ENCODE peak calls at places on chromosomes 16 and 17, in five cellular contexts. A is dorsolateral prefrontal cortex, Q is colonic mucosa, O is heart right ventricle, T is ascending aorta. Y is an unnamed sample.

GRCh38 chr17:65292430-65292829 is 155.3 kb downstream of the RGS9 start:
- DNase-seq in T (no peak), O (no peak), A (no peak), Q (no peak), Y (no peak)

GRCh38 chr17:42456223-42457106 is 2.2 kb upstream of the ATP6V0A1 start:
- DNase-seq in O (no peak), Q (no peak), T (no peak), A (no peak), Y (no peak)

GRCh38 chr17:82805823-82806222 is 34.0 kb downstream of the ZNF750 start:
- DNase-seq in Q (no peak), O (no peak), A (no peak), T (no peak), Y (no peak)

GRCh38 chr17:8056232-8056975 is 17.5 kb downstream of the ALOX15B start:
- DNase-seq in A (peak; percentile 54), T (peak; percentile 48), Q (peak; percentile 36), O (peak; percentile 23), Y (peak; percentile 81)

GRCh38 chr17:80227666-80228065 is 7.4 kb downstream of the SLC26A11 start:
- DNase-seq in A (no peak), T (no peak), Q (no peak), O (no peak), Y (no peak)

GRCh38 chr17:50063516-50064252 is 7.8 kb downstream of the ITGA3 start:
- DNase-seq in A (no peak), O (no peak), Q (no peak), T (no peak), Y (no peak)

GRCh38 chr17:49022391-49022941 is 25.3 kb downstream of the IGF2BP1 start:
- DNase-seq in A (no peak), O (no peak), T (no peak), Q (no peak), Y (no peak)

GRCh38 chr16:25257956-25258855 is 561 bp upstream of the ZKSCAN2 start:
- DNase-seq in Q (peak; percentile 80), T (peak; percentile 10), A (peak; percentile 67), O (peak; percentile 79), Y (peak; percentile 88)

GRCh38 chr16:48367443-48368049 is 17.7 kb downstream of the SIAH1 start:
- DNase-seq in Q (no peak), A (no peak), T (no peak), O (no peak), Y (no peak)
- H3K27ac ChIP-seq in Q (no peak overlapping the region), A (no peak overlapping the region), T (no peak overlapping the region), O (no peak overlapping the region), Y (no peak overlapping the region)

DNA sequence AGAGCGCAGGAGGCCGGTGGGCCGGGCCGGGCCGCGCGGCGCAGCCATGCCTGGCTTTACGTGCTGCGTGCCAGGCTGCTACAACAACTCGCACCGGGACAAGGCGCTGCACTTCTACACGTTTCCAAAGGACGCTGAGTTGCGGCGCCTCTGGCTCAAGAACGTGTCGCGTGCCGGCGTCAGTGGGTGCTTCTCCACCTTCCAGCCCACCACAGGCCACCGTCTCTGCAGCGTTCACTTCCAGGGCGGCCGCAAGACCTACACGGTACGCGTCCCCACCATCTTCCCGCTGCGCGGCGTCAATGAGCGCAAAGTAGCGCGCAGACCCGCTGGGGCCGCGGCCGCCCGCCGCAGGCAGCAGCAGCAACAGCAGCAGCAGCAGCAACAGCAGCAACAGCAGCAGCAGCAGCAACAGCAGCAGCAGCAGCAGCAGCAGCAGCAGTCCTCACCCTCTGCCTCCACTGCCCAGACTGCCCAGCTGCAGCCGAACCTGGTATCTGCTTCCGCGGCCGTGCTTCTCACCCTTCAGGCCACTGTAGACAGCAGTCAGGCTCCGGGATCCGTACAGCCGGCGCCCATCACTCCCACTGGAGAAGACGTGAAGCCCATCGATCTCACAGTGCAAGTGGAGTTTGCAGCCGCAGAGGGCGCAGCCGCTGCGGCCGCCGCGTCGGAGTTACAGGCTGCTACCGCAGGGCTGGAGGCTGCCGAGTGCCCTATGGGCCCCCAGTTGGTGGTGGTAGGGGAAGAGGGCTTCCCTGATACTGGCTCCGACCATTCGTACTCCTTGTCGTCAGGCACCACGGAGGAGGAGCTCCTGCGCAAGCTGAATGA is 606 bp downstream of the THAP11 start:
- DNase-seq in A (peak; percentile 82), O (peak; percentile 51), T (no peak), Q (peak; percentile 59), Y (peak; percentile 79)
- H3K4me3 ChIP-seq in A (peak overlapping the region; percentile 94), O (peak overlapping the region; percentile 96), T (peak overlapping the region; percentile 96), Q (peak overlapping the region; percentile 79), Y (peak overlapping the region; percentile 75)

GRCh38 chr17:29586676-29587469 is 2.6 kb downstream of the GIT1 start:
- DNase-seq in O (peak; percentile 9), T (no peak), A (no peak), Q (no peak), Y (peak; percentile 41)
- H3K27ac ChIP-seq in O (peak overlapping the region; percentile 90), T (no peak overlapping the region), A (peak overlapping the region; percentile 97), Q (no peak overlapping the region), Y (peak overlapping the region; percentile 87)

GRCh38 chr16:14958970-14959369 is 15.9 kb upstream of the PDXDC1 start:
- DNase-seq in Q (no peak), O (no peak), A (no peak), T (no peak), Y (no peak)
- H3K4me3 ChIP-seq in Q (no peak overlapping the region), O (no peak overlapping the region), A (no peak overlapping the region), T (no peak overlapping the region), Y (no peak overlapping the region)

GRCh38 chr17:51540151-51540550 is 279.8 kb downstream of the UTP18 start:
- DNase-seq in O (no peak), A (peak; percentile 43), Q (no peak), T (no peak), Y (no peak)
- H3K27ac ChIP-seq in O (no peak overlapping the region), A (peak overlapping the region; percentile 59), Q (no peak overlapping the region), T (no peak overlapping the region), Y (no peak overlapping the region)

GRCh38 chr16:22070361-22071351 is 21.7 kb upstream of the VWA3A start:
- DNase-seq in T (no peak), Q (no peak), A (no peak), O (no peak), Y (no peak)
- H3K4me3 ChIP-seq in T (peak overlapping the region; percentile 35), Q (no peak overlapping the region), A (no peak overlapping the region), O (peak overlapping the region; percentile 23), Y (peak overlapping the region; percentile 1)

DNA sequence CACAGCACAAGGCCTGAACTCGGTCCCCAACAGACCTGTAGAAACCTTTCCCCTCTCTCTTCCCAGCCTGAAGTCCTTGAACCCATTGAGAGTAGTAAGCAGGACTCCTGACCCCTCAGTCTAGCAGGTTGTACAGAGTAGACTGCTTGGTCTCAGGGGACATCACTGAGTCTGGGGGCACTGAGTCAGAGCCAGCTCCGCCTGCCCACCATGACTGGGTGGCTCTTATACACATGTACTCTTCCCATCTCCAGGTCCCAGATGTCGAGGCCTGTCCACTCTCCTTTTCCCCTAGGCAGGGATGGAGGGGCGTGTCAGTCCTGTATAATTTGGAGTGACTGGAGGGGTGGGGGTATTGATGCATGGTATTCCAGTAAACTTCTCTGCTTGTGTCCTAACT is 23.5 kb downstream of the LIG3 start:
- DNase-seq in T (no peak), Q (no peak), A (no peak), O (no peak), Y (no peak)
- H3K27ac ChIP-seq in T (no peak overlapping the region), Q (no peak overlapping the region), A (peak overlapping the region; percentile 40), O (no peak overlapping the region), Y (no peak overlapping the region)

DNA sequence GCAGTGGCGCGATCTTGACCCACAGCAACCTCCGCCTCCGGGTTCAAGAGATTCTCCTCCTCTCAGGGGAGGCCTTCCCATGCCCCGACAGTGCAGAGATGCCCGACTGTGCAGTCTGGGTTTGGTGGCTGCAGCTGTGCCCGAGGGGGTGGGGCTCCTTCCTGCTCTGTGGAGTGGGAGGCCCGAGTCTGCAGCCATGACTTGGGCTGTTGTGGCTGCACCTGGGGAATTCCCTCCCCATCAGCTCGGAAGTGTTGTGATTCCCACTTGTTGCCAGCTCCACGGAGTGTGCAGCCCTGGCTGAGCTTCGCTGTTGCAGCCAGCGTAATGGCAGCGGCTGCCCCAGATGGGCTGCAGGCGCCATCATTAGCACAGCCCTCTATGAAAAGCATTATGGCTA is 66.4 kb upstream of the SMIM36 start:
- DNase-seq in A (no peak), O (no peak), Q (no peak), T (no peak), Y (peak; percentile 55)
- H3K4me3 ChIP-seq in A (peak overlapping the region; percentile 52), O (peak overlapping the region; percentile 50), Q (peak overlapping the region; percentile 17), T (peak overlapping the region; percentile 49), Y (peak overlapping the region; percentile 41)

GRCh38 chr16:58863761-58864160 is 129.6 kb upstream of the GOT2 start:
- DNase-seq in T (no peak), A (no peak), O (no peak), Q (no peak), Y (no peak)

GRCh38 chr16:58863042-58863441 is 128.9 kb upstream of the GOT2 start:
- DNase-seq in Q (no peak), T (no peak), O (no peak), A (no peak), Y (no peak)

GRCh38 chr16:58859958-58860669 is 126.0 kb upstream of the GOT2 start:
- DNase-seq in Q (no peak), O (no peak), A (no peak), T (no peak), Y (no peak)

GRCh38 chr16:58866935-58867334 is 132.8 kb upstream of the GOT2 start:
- DNase-seq in T (no peak), O (no peak), A (no peak), Q (no peak), Y (no peak)

DNA sequence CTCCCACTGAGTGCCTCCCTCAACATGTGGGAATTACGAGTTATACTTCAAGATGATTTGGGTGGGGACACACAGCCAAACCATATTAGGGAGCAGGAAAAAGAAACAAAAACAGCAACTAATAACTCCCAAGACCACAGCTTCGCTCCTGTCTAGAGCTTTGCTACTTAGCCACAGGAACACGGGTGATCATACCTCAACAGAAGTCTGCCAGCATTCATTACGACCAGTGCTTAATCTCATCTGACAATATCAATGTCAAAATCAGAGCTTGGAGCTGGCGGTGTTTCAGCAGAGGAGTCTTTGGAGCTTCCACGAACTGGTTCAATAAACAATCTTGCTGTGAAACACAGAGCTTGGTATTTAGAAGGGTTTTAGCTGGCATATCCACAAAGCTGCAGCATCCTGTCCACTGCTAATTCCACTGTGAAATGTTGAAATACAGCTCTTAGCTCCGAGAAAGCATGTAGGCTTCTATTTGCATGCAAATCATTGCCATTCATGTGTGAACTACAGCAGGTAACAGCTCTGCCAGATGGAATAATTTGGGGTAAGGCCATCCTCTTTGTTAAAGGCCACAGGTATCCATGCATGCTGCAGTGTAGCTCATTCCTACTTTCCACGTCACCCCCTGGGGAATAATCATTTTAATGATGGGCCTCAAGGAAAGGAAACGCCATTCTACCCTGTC is 128.4 kb upstream of the GOT2 start:
- DNase-seq in O (no peak), T (no peak), Q (no peak), A (no peak), Y (no peak)
- H3K27ac ChIP-seq in O (no peak overlapping the region), T (no peak overlapping the region), Q (no peak overlapping the region), A (no peak overlapping the region), Y (no peak overlapping the region)